ENCODE peak calls at places on chromosomes 11 and 22, in seven cellular contexts. Y, X, P, N, B, S and D are unnamed samples.

GRCh38 chr11:78202733-78203167 is 14.0 kb downstream of the USP35 start:
- DNase-seq in Y (no peak), X (peak; percentile 95), P (peak; percentile 14), N (peak; percentile 53), B (no peak), S (no peak), D (no peak)

GRCh38 chr11:75432911-75433321 is at the start of gene KLHL35:
- DNase-seq in Y (no peak), X (no peak), P (peak; percentile 45), N (no peak), B (peak; percentile 16), S (peak; percentile 60), D (no peak)

GRCh38 chr11:45405916-45406670 is 120.0 kb upstream of the SYT13 start:
- DNase-seq in Y (no peak), X (no peak), P (no peak), N (no peak), B (peak; percentile 60), S (no peak), D (no peak)

GRCh38 chr11:528815-529728 is 6.3 kb downstream of the HRAS start:
- DNase-seq in Y (no peak), X (no peak), P (no peak), N (no peak), B (no peak), S (peak; percentile 20), D (no peak)

GRCh38 chr22:48376428-48376827 is 1451.2 kb downstream of the BRD1 start:
- DNase-seq in Y (no peak), X (no peak), P (peak; percentile 25), N (no peak), B (no peak), S (peak; percentile 35), D (no peak)

GRCh38 chr11:69891421-69892236 is 72.4 kb upstream of the FGF3 start:
- DNase-seq in Y (no peak), X (peak; percentile 66), P (no peak), N (no peak), B (no peak), S (peak; percentile 8), D (no peak)

GRCh38 chr11:10302744-10303557 is 1.9 kb upstream of the ADM start:
- DNase-seq in Y (no peak), X (peak; percentile 70), P (peak; percentile 96), N (peak; percentile 85), B (peak; percentile 72), S (peak; percentile 57), D (peak; percentile 60)

GRCh38 chr22:48235744-48236143 is 1473.3 kb downstream of the TBC1D22A start:
- DNase-seq in Y (no peak), X (no peak), P (peak; percentile 33), N (no peak), B (no peak), S (no peak), D (no peak)

GRCh38 chr11:1918436-1919315 is 827 bp upstream of the TNNT3 start:
- DNase-seq in Y (no peak), X (no peak), P (peak; percentile 75), N (no peak), B (no peak), S (no peak), D (peak; percentile 51)

GRCh38 chr11:1916986-1917522 is 2.4 kb upstream of the TNNT3 start:
- DNase-seq in Y (no peak), X (no peak), P (peak; percentile 77), N (no peak), B (no peak), S (no peak), D (peak; percentile 56)

GRCh38 chr11:1919428-1920127 is at the start of gene TNNT3:
- DNase-seq in Y (no peak), X (no peak), P (peak; percentile 69), N (no peak), B (no peak), S (no peak), D (peak; percentile 53)

GRCh38 chr11:1916132-1916985 is 3.1 kb upstream of the TNNT3 start:
- DNase-seq in Y (no peak), X (no peak), P (peak; percentile 82), N (no peak), B (no peak), S (no peak), D (peak; percentile 75)

DNA sequence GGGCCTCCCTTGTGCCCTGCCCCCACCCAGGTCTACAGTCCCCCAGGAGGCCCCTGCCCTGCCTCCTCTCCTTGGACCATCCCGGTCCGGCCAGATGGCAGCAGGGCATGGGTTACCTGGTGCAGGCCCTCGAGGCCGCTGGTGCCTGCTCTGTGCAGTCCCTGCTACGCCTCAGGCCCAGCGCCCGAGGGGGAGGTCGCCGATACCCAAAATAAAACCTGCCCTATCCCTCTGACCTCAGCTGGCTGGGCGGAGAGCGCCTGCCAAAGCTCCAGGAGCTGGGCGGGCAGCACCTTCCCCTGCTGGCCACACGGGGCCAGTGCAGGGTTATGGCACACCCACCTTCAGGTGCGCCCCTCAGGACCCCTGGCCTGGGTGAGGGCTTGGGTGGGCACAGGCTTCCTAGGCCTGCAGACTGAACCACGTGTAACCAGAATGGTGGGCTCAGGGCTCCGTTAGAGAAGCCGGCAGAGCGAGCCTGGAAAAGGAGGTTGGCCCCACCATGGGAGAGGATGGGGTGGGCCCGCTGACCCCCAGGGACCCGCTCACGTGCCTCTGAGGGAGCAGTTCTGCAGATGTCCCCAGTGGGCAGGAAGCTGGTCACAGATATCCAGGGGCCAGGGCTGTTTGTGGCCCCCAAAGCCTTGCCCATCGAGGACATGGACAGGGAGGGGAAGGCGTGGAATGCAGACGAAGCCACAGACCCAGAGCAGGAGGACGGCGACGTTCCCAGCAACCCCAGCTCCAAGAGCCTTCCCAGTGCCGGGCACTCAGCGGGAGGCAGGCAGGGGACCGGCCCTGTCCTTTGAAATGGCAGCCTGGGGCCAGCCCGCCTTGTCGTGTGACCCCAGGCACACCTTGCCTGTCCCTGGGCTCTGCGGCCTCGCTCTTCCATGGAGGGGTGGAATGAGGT is 1.7 kb upstream of the TNNT3 start:
- DNase-seq in Y (no peak), X (no peak), P (peak; percentile 85), N (no peak), B (no peak), S (no peak), D (peak; percentile 68)
- TF ChIP-seq CTCF in Y (peak; percentile 38), X (peak; percentile 64), P (peak; percentile 11), N (peak; percentile 46), B (peak; percentile 32), S (peak; percentile 70), D (peak; percentile 43)

GRCh38 chr11:93234602-93235207 is 36.9 kb upstream of the SLC36A4 start:
- DNase-seq in Y (peak; percentile 13), X (peak; percentile 61), P (peak; percentile 85), N (peak; percentile 78), B (peak; percentile 84), S (peak; percentile 90), D (peak; percentile 66)

GRCh38 chr11:93238956-93239355 is 41.2 kb upstream of the SLC36A4 start:
- DNase-seq in Y (no peak), X (no peak), P (no peak), N (no peak), B (no peak), S (no peak), D (no peak)

DNA sequence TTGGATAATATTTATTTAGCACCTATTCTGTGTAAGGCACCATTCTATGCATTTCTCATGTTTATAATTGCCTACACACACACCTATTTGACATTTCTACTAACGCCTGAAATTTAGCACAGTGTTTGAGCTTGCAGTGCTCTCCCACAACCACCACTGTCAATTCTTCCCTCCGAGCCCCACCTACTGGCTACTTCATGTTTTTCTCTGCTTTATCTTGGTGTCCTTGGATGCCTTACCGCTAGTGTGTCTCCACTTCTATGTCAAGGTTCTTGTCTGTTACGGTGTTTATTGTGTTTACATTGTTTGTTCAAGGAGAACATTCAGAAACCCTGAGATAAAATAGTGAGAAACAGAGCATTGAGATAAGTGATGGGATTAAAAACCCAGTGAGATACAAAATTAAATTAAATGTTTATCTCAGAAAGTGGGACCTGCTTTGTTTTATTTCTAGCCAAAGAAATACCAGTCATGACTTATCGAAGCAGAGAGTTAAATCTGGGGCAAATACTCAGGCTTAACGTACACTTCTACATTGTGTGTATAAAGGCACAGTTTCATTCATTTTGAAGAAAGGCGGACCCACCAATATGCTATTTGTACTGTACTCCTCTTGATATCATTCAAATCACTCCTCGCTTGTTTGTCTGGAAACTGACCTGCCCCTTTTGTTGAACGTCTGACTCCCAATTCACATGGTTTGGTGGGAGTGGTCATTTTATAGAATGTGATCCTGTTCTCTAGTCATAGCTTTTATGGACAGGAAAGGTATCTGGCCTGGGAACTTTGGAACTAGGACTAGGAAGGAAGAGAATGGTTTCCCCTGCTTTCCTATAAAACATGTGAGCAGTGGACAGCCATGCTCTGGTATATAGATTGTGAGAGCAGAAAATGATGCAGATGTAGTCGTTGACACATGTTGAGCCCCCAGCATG is 39.2 kb upstream of the SLC36A4 start:
- DNase-seq in Y (no peak), X (peak; percentile 55), P (no peak), N (peak; percentile 51), B (peak; percentile 58), S (peak; percentile 27), D (no peak)
- TF ChIP-seq CTCF in Y (peak; percentile 64), X (peak; percentile 70), P (no peak), N (peak; percentile 50), B (peak; percentile 59), S (peak; percentile 49), D (peak; percentile 18)

GRCh38 chr22:28711341-28711740 is 30.3 kb downstream of the CHEK2 start:
- DNase-seq in Y (no peak), X (no peak), P (no peak), N (no peak), B (no peak), S (no peak), D (no peak)

GRCh38 chr22:28710112-28710888 is 30.7 kb upstream of the TTC28 start:
- DNase-seq in Y (peak; percentile 68), X (peak; percentile 13), P (no peak), N (no peak), B (peak; percentile 82), S (no peak), D (no peak)

GRCh38 chr22:28714043-28714442 is 27.6 kb downstream of the CHEK2 start:
- DNase-seq in Y (no peak), X (no peak), P (no peak), N (no peak), B (no peak), S (no peak), D (no peak)

GRCh38 chr22:28711820-28712777 is 29.5 kb downstream of the CHEK2 start:
- DNase-seq in Y (peak; percentile 92), X (peak; percentile 97), P (no peak), N (no peak), B (peak; percentile 93), S (no peak), D (no peak)

GRCh38 chr22:28710889-28711285 is 30.7 kb downstream of the CHEK2 start:
- DNase-seq in Y (no peak), X (no peak), P (no peak), N (no peak), B (peak; percentile 47), S (no peak), D (no peak)
- TF ChIP-seq CTCF in Y (no peak), X (no peak), P (no peak), N (no peak), B (no peak), S (no peak), D (no peak)

DNA sequence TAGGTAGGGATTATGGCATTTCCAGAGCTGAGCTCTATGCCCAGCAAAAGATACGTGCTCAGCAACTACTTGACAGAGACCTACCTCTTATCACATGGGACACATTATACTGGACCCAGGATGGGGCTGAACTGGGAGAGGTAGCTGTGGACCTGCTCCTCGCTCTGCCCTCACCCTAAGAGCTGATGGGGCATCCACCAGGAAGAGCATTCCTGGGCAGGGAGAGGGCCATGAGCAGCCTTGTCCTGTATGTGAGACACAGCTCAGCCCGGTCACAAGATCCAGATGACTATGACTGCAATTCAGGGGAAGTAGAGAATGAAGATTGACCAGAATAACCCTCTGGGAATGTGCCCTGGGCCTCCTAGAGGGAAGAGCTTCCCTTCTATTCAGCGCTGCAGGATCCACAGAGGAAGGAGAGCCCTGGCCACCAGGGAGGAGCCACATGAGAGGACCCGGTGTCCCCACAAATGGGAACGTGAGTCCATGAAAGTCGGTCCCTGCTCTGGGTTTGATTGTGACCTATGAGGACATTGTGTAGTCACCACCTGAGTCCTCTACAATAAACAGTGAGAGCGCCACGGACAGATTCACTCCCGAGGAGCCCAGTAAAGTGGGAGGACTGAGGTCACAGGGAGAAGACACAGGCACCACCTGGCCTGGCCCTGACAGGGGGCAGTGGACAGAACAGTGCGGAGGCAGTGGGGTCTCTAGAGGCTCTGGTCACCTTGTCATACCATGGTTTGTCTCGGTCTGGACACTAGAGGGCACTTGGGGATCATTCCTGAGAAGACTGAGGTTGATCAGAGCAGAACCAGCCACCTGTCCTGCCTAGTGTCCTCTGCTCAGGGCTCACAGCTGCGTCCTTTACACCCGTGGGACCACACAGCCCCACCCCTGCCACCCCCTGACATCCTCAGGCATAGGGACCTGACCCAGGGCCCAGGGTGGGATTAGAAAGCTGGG is 99.5 kb downstream of the ZNF280B start:
- DNase-seq in Y (no peak), X (peak; percentile 45), P (no peak), N (peak; percentile 55), B (peak; percentile 27), S (peak; percentile 58), D (peak; percentile 80)
- TF ChIP-seq CTCF in Y (peak; percentile 56), X (peak; percentile 89), P (no peak), N (peak; percentile 66), B (peak; percentile 59), S (peak; percentile 54), D (peak; percentile 43)